ENCODE peak calls at places on chromosomes 4 and X, in seven cellular contexts. G, J, N, Y, K, A and I are unnamed samples.

GRCh38 chr4:6371271-6371670 is 101.1 kb downstream of the PPP2R2C start:
- DNase-seq in K (no peak), G (no peak), A (no peak), N (no peak), J (no peak), Y (no peak), I (no peak)

GRCh38 chrX:64975989-64976672 is at the start of gene ZC4H2:
- DNase-seq in Y (peak), A (peak), J (peak), N (peak), G (peak), K (peak), I (peak)

GRCh38 chr4:150385606-150386005 is 196.3 kb upstream of the MAB21L2 start:
- DNase-seq in J (no peak), Y (no peak), K (no peak), A (no peak), G (no peak), N (no peak), I (peak)

GRCh38 chr4:48557478-48557877 is 67.4 kb downstream of the ZAR1 start:
- DNase-seq in N (no peak), Y (no peak), J (peak), K (peak), A (no peak), G (no peak), I (peak)

GRCh38 chr4:5724377-5724776 is 13.4 kb downstream of the EVC start:
- DNase-seq in N (no peak), Y (no peak), A (no peak), G (no peak), K (no peak), J (no peak), I (no peak)

GRCh38 chr4:118033148-118034060 is 882 bp upstream of the NDST3 start:
- DNase-seq in G (peak), J (peak), N (no peak), K (peak), A (no peak), Y (no peak), I (peak)

GRCh38 chr4:1809754-1810502 is 16.8 kb downstream of the FGFR3 start:
- DNase-seq in J (peak), A (peak), G (peak), Y (peak), K (peak), N (no peak), I (peak)

GRCh38 chrX:29231800-29232199 is 644.6 kb downstream of the IL1RAPL1 start:
- DNase-seq in J (no peak), G (no peak), A (no peak), Y (no peak), K (no peak), N (no peak), I (no peak)

GRCh38 chrX:148298737-148299136 is 201.7 kb upstream of the AFF2 start:
- DNase-seq in N (no peak), J (no peak), G (no peak), K (no peak), A (no peak), Y (no peak), I (no peak)

GRCh38 chr4:155973639-155974475 is 20.2 kb upstream of the CTSO start:
- DNase-seq in N (no peak), Y (no peak), J (no peak), G (no peak), A (no peak), K (no peak), I (no peak)

GRCh38 chr4:155974957-155975356 is 21.3 kb upstream of the CTSO start:
- DNase-seq in G (no peak), N (no peak), A (no peak), K (no peak), J (no peak), Y (no peak), I (peak)

GRCh38 chr4:155967098-155967497 is 13.4 kb upstream of the CTSO start:
- DNase-seq in N (no peak), G (no peak), Y (no peak), A (no peak), K (no peak), J (no peak), I (no peak)

GRCh38 chr4:155974476-155974749 is 20.7 kb upstream of the CTSO start:
- DNase-seq in A (no peak), G (no peak), K (no peak), Y (no peak), N (peak), J (no peak), I (no peak)

GRCh38 chr4:155972098-155972497 is 18.4 kb upstream of the CTSO start:
- DNase-seq in G (peak), Y (no peak), J (no peak), K (no peak), N (peak), A (no peak), I (peak)
- TF ChIP-seq JUND in G (no peak), Y (no peak), J (no peak), K (no peak), N (no peak), A (no peak), I (no peak)

GRCh38 chr4:170697845-170698244 is 608.1 kb upstream of the AADAT start:
- DNase-seq in N (peak), K (no peak), A (no peak), J (no peak), Y (no peak), G (no peak), I (no peak)
- TF ChIP-seq JUND in N (no peak), K (no peak), A (no peak), J (no peak), Y (no peak), G (no peak), I (no peak)

DNA sequence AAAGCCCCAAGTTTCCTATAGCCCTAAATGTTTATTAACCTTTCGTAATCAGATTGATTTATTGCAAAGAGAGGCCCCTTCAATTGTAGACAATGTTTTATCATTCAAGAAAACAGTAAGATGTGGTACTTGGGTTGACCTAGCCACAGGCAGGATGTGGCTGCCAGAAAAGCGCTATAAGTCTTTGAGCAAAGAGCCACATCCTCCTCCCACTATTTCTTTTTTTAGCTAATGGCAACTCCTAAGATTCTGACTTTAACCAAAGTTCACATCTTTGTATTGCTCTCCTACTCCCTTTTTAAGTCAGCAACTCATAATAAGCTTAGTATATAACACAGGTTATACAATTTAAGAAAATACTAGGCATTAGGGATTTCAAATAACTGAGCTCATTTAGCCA is 70.7 kb upstream of the PPP3CA start:
- DNase-seq in J (no peak), N (peak), K (no peak), G (no peak), A (no peak), Y (no peak), I (no peak)
- TF ChIP-seq JUND in J (no peak), N (no peak), K (no peak), G (no peak), A (no peak), Y (no peak), I (no peak)

DNA sequence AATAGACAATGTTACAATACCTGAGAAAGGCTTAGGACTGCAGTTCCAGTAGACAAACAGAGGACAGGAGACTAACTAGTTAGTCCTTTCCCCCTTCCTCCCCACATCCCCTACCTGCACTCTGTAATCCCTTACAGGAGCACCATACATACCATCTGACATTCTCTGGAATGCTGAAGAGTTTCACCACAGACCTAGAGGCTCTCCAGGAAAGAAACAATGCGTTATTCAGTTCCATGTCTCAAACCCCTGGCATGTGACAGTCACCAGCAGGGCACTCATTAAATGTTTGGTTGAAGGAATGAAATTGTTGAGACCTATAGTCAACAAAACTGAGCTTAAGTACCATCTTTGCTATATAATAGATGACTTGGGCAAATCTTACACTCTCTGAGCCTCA is 100.2 kb upstream of the USP38 start:
- DNase-seq in A (no peak), K (no peak), N (no peak), Y (no peak), G (no peak), J (no peak), I (no peak)
- TF ChIP-seq JUND in A (no peak), K (no peak), N (no peak), Y (no peak), G (no peak), J (no peak), I (no peak)